ENCODE peak calls at places on chromosomes 7 and 10, in four cellular contexts. E is GM12878, D is HepG2, K is K562. L is an unnamed sample.

GRCh38 chr7:151089893-151090730 is 3.8 kb downstream of the AGAP3 start:
- DNase-seq in E (no peak), D (no peak), K (no peak), L (no peak)

GRCh38 chr7:91310829-91311460 is 46.7 kb downstream of the FZD1 start:
- DNase-seq in E (no peak), D (no peak), K (no peak), L (no peak)

GRCh38 chr7:29811597-29811996 is 5.3 kb downstream of the WIPF3 start:
- DNase-seq in E (no peak), D (no peak), K (no peak), L (no peak)

GRCh38 chr7:11607676-11608075 is 224.3 kb downstream of the THSD7A start:
- DNase-seq in E (no peak), D (no peak), K (no peak), L (no peak)

GRCh38 chr10:34739915-34740314 is 75.2 kb downstream of the PARD3 start:
- DNase-seq in E (no peak), D (no peak), K (no peak), L (peak)

GRCh38 chr10:13787015-13787421 is 200.3 kb downstream of the PRPF18 start:
- DNase-seq in E (peak), D (no peak), K (no peak), L (no peak)

GRCh38 chr10:113261130-113261529 is 291.7 kb upstream of the HABP2 start:
- DNase-seq in E (no peak), D (no peak), K (no peak), L (no peak)

GRCh38 chr7:12990440-12990839 is 303.0 kb downstream of the ARL4A start:
- DNase-seq in E (no peak), D (no peak), K (no peak), L (no peak)

GRCh38 chr10:45000764-45001381 is at the start of gene ZNF22:
- DNase-seq in E (no peak), D (no peak), K (peak), L (peak)

GRCh38 chr7:18756378-18757050 is 261.0 kb downstream of the HDAC9 start:
- DNase-seq in E (no peak), D (no peak), K (no peak), L (no peak)

GRCh38 chr10:62492012-62492869 is 118.1 kb downstream of the ZNF365 start:
- DNase-seq in E (peak), D (peak), K (no peak), L (peak)

GRCh38 chr10:71801357-71801756 is 28.0 kb upstream of the VSIR start:
- DNase-seq in E (peak), D (no peak), K (no peak), L (no peak)

GRCh38 chr10:28946479-28946878 is 269.2 kb downstream of the BAMBI start:
- DNase-seq in E (no peak), D (no peak), K (no peak), L (no peak)

DNA sequence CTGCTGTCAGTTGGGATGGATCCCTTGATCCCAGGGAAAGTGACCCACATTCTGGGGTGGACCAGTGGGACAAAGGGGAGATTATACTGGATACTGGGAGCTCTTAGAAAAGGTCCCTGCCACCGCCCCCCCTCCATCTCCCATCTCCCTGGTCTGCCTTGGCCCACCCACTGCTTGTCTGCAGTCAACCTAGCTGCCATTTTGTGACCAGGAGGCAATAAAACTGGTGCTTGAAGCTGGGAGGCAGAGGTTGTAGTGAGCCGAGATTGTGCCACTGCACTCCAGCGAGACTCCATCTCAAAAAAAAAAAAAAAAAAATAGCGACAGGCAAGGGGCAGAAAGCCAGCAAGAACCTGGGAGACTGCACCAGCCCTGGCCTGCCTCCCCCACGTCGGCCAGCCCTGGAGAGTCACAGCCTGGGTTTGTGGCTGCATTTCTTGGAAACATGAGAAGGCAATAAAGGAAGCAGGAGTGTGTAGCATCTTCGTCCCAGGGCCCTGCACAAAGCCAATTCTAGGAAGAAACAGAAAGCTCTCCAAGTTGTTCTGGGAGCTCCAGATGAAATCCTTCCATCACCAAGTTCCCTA is 4.7 kb upstream of the ARPC1B start:
- DNase-seq in E (no peak), D (no peak), K (peak), L (peak)
- TF ChIP-seq TARDBP in E (no peak), D (no peak), K (no peak), L (no peak)

GRCh38 chr10:24723386-24723787 is 300 bp downstream of the ARHGAP21 start:
- DNase-seq in E (no peak), D (no peak), K (no peak), L (peak)

GRCh38 chr10:24722676-24723385 is 856 bp downstream of the ARHGAP21 start:
- DNase-seq in E (no peak), D (peak), K (peak), L (peak)

GRCh38 chr10:24722131-24722675 is 1.5 kb downstream of the ARHGAP21 start:
- DNase-seq in E (no peak), D (no peak), K (no peak), L (no peak)

GRCh38 chr10:24720096-24720495 is 3.6 kb downstream of the ARHGAP21 start:
- DNase-seq in E (no peak), D (no peak), K (no peak), L (no peak)

GRCh38 chr10:24721254-24722106 is 2.2 kb downstream of the ARHGAP21 start:
- DNase-seq in E (no peak), D (no peak), K (peak), L (no peak)
- TF ChIP-seq TARDBP in E (no peak), D (no peak), K (no peak), L (no peak)

DNA sequence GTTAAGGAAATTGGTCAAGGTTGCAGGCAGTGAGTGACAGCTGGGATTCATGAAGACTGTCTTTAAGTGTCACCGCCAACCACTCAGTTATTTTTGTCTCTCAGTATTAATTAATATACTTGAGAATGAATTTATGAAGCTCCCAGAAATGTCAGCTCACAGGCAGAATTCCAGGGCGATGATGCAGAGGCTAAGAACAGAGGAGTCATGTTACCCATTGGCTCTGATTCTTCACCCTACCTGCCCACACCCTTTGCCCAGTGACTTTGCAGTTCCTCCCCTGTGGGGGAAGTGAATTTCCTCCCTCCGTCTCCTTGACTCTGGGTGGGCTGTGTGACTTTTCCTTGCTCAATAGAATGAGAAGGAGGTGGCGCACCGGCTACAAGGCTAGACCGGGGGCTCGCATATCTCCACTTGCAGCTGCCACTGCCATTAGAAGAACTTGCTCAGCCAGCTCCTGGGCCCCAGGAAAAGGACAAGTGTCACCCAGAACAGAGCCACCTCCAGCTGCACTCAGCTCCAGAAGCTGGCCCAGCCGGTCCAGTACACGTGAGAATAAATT is 157.1 kb upstream of the PRKCQ start:
- DNase-seq in E (no peak), D (no peak), K (no peak), L (no peak)
- TF ChIP-seq TARDBP in E (no peak), D (no peak), K (no peak), L (no peak)

DNA sequence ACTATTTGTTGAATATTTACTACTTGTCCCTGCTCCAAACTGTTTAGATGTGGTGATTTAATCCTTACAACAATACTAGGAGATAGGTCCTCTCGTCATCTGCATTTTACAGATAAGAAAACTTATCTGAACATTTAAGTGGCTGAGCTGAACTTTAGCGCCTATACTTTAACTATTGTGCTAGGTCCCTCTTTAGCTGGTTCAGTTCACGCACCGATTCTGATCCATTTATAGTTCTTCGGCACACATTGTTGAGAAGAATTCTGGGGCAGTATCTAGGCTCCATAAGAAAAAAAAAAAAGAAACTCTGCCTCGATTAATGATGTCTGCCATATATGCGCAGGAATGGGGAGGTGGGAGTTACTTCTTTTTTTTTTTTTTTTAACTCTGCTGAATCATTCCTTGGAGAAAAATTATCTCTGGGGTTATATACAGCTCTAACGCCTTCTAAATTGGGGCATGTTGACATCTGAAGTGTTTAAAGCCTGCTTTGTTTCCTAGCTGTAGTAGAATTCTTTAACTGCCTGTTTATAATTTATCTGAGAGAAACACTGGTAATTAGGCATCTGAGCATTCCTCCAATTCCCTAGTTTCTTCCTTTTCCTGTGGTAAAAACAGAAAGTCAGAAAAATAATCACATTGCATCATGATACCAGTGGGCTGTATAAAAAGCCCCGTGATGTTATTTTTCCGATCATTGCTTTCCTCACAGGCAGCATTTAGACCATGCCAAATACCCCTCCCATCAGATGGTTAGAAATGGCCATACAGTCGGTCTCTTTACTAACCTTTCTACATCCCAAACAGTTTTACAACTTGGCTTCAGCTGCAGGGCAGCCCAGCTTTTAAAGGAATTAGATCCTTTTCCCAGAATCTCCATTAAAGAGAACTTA is 98.5 kb upstream of the KDM7A start:
- DNase-seq in E (no peak), D (no peak), K (peak), L (no peak)
- TF ChIP-seq TARDBP in E (no peak), D (no peak), K (no peak), L (no peak)

GRCh38 chr7:1458676-1459511 is at the start of gene MICALL2:
- DNase-seq in E (no peak), D (peak), K (peak), L (peak)

GRCh38 chr7:1459512-1459892 is 232 bp upstream of the MICALL2 start:
- DNase-seq in E (peak), D (peak), K (peak), L (peak)

GRCh38 chr7:1459930-1460756 is 873 bp upstream of the MICALL2 start:
- DNase-seq in E (no peak), D (no peak), K (no peak), L (no peak)

GRCh38 chr7:1461640-1462375 is 2.5 kb upstream of the MICALL2 start:
- DNase-seq in E (no peak), D (no peak), K (no peak), L (no peak)

GRCh38 chr7:1460757-1461639 is 1.7 kb upstream of the MICALL2 start:
- DNase-seq in E (no peak), D (peak), K (peak), L (no peak)
- TF ChIP-seq TARDBP in E (no peak), D (peak), K (no peak), L (no peak)

GRCh38 chr10:96666738-96667137 is 53.6 kb downstream of the PIK3AP1 start:
- DNase-seq in E (no peak), D (no peak), K (no peak), L (no peak)

GRCh38 chr10:96664563-96664962 is 55.8 kb downstream of the PIK3AP1 start:
- DNase-seq in E (no peak), D (no peak), K (no peak), L (no peak)

GRCh38 chr10:96667401-96667800 is 52.9 kb downstream of the PIK3AP1 start:
- DNase-seq in E (no peak), D (no peak), K (no peak), L (no peak)

GRCh38 chr10:96663794-96664193 is 56.5 kb downstream of the PIK3AP1 start:
- DNase-seq in E (no peak), D (no peak), K (no peak), L (no peak)

GRCh38 chr10:96665306-96665705 is 55.0 kb downstream of the PIK3AP1 start:
- DNase-seq in E (no peak), D (no peak), K (no peak), L (no peak)
- TF ChIP-seq TARDBP in E (no peak), D (no peak), K (no peak), L (no peak)

DNA sequence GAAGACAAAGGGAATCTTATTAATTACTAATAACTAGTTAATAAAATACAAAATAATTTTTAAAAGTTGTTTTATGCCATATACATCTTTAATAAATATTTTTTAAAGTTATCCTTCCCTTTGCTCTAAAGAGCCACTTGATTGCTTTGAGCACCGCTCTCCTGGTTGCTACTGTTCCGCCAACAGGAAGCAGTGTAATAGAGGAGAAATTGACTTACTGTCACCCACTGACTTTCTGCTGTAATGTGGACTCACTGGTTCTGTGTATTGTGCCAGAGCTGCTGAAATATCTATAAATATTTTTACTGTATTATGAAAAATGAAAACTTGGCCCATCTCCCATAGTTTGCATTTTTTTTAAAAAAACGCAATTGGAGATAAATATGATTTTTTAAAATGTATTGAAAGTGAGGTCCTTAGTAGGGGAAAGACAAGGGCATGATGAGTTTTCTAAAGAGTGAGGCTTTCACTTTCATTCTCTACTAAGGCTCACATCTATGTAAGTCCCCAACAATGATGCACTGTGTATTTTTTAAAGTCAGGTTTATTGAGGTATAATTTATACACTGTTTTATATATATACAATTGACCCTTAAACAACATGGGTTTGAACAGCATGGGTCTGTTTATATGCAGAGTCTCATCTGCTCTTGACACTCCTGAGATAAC is 100.5 kb downstream of the NPY start:
- DNase-seq in E (no peak), D (no peak), K (no peak), L (no peak)
- TF ChIP-seq TARDBP in E (no peak), D (no peak), K (no peak), L (no peak)

DNA sequence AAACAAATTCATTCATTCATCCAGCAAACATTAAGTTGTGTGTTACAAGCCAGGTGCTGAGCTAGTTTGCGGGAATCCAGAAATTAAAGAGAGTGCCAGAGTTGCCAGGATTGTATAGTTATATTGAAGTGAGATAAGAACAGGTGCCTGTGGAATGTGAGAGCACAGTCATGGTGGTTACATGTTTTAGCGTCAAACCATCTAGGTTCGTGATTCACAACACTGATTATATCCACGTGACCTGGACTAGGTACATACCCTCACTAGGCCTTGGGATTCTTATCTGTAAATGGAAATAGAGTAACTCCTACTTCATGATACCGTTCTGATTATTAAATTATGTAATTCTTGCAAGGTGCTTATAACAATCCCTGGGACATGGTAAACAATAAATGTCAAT is 24.5 kb upstream of the CDK1 start:
- DNase-seq in E (no peak), D (no peak), K (no peak), L (no peak)
- TF ChIP-seq TARDBP in E (no peak), D (no peak), K (no peak), L (no peak)

L was measured in HEK293T.